ENCODE peak calls at places on chromosomes 6 and 20, in seven cellular contexts. E is M059J; M is neural progenitor cell; V is CD8-positive, alpha-beta T cell; T is cardiac fibroblast; Y is activated gamma-delta T cell treated with Interleukin-2 at 50 U/mL for 16 hours; W is uterus. C is an unnamed sample.

GRCh38 chr6:55293116-55293515 is 34.2 kb upstream of the GFRAL start:
- DNase-seq in E (peak), M (peak), V (no peak), T (peak), Y (no peak), W (no peak), C (peak)

GRCh38 chr20:48862279-48862678 is 34.5 kb upstream of the PREX1 start:
- DNase-seq in E (no peak), M (no peak), V (no peak), T (no peak), Y (no peak), W (no peak), C (no peak)

GRCh38 chr6:90295854-90296345 is 743 bp downstream of the BACH2 start:
- DNase-seq in E (peak), M (peak), V (peak), T (peak), Y (peak), W (peak), C (peak)

GRCh38 chr6:161798844-161799394 is 525.1 kb upstream of the AGPAT4 start:
- DNase-seq in E (no peak), M (no peak), V (no peak), T (no peak), Y (no peak), W (no peak), C (no peak)

GRCh38 chr6:105936972-105937371 is 149.2 kb upstream of the PRDM1 start:
- DNase-seq in E (no peak), M (no peak), V (no peak), T (no peak), Y (no peak), W (no peak), C (no peak)

GRCh38 chr20:25282034-25282781 is 34.3 kb downstream of the PYGB start:
- DNase-seq in E (no peak), M (no peak), V (no peak), T (no peak), Y (peak), W (peak), C (no peak)

GRCh38 chr6:18101271-18101670 is 21.2 kb downstream of the NHLRC1 start:
- DNase-seq in E (peak), M (no peak), V (no peak), T (no peak), Y (no peak), W (no peak), C (peak)

GRCh38 chr20:8766868-8767390 is 302.0 kb upstream of the PLCB4 start:
- DNase-seq in E (peak), M (no peak), V (no peak), T (no peak), Y (no peak), W (no peak), C (no peak)

GRCh38 chr6:5100806-5101205 is 15.7 kb downstream of the PPP1R3G start:
- DNase-seq in E (no peak), M (no peak), V (no peak), T (no peak), Y (no peak), W (no peak), C (no peak)

GRCh38 chr20:32574296-32575226 is 10.6 kb downstream of the NOL4L start:
- DNase-seq in E (peak), M (no peak), V (no peak), T (peak), Y (no peak), W (no peak), C (peak)

C was measured in fibroblast of lung.